ENCODE peak calls at places on chromosomes 4 and X, in seven cellular contexts. T is thoracic aorta, J is GM23248, M is right cardiac atrium, Y is psoas muscle, Z is aorta, V is hepatocyte. I is an unnamed sample.

GRCh38 chr4:142318280-142318679 is 527.8 kb downstream of the INPP4B start:
- DNase-seq in V (no peak), T (no peak), Y (no peak), Z (no peak), M (no peak), J (no peak), I (no peak)

GRCh38 chr4:165986956-165987698 is 114.1 kb downstream of the TLL1 start:
- DNase-seq in Y (no peak), V (no peak), M (no peak), Z (no peak), J (no peak), T (no peak), I (no peak)

GRCh38 chrX:66676990-66677389 is 38.1 kb upstream of the EDA2R start:
- DNase-seq in Y (no peak), Z (no peak), M (no peak), T (no peak), J (peak), V (no peak), I (no peak)

GRCh38 chr4:111792592-111792991 is 352.7 kb upstream of the FAM241A start:
- DNase-seq in V (peak), Y (no peak), J (no peak), T (no peak), M (no peak), Z (no peak), I (no peak)

GRCh38 chr4:3372264-3372932 is 69.4 kb upstream of the HGFAC start:
- DNase-seq in T (no peak), Y (no peak), J (no peak), M (peak), V (peak), Z (no peak), I (no peak)

GRCh38 chr4:2472187-2472586 is 3.3 kb downstream of the RNF4 start:
- DNase-seq in Y (no peak), J (peak), M (no peak), V (no peak), T (no peak), Z (no peak), I (no peak)

GRCh38 chr4:2915789-2916188 is 47.4 kb downstream of the NOP14 start:
- DNase-seq in J (no peak), Z (no peak), T (no peak), V (no peak), Y (no peak), M (no peak), I (peak)

GRCh38 chr4:77065382-77065781 is 10.4 kb downstream of the CCNI start:
- DNase-seq in J (peak), M (no peak), T (no peak), V (no peak), Z (no peak), Y (no peak), I (no peak)

GRCh38 chr4:28675582-28675981 is 1814.9 kb downstream of the STIM2 start:
- DNase-seq in Z (no peak), V (no peak), T (no peak), M (no peak), Y (no peak), J (peak), I (no peak)

GRCh38 chr4:18578307-18578706 is 556.8 kb upstream of the LCORL start:
- DNase-seq in Z (no peak), M (no peak), V (no peak), Y (no peak), J (no peak), T (no peak), I (no peak)

DNA sequence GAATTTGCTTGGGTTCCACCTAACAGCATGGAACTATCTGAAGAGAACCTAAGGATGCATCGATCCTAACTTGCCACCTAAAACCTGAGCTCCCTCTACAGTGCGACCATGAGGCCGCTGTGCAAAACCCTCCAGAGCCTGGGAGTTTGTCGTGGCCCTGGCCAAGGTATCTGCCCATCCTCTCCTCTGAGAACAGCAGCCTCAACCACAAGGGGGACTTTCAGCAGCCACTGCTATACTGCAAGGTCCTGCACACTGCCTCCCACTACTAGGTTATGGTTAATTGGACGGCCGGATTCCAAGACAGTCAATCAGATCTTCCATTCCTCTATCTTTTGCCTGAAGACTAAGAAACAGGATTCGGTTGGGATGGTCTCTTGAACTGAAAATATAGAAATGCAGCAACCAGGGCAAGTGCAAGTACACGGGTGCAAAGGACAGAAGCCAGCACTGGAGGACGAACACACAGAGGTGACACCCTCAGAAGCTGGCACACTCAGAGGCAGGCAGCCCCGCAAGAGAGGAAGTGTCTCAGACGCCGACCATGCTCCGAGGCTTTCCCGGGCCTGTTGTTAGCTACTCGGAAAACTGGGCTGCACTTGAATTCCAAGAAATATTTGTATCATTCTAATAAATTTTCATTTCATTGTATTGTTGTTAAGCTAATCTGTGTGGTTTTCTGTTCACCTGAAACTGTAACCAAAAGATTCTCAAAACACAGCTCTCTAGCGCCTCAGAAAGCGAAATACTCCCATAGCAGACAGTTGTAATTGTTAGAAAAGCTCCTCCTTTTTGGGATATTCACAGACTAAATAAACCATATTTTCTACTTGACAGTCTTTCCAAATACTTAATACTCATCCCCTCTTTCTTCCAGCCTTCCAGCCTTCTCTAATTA is 63.3 kb downstream of the AFAP1 start:
- DNase-seq in Z (peak), T (no peak), Y (no peak), J (peak), V (no peak), M (peak), I (no peak)
- H3K27ac ChIP-seq in Z (no peak), T (peak), Y (no peak), J (peak), V (no peak), M (peak), I (no peak)

GRCh38 chrX:131791608-131792355 is 231.3 kb upstream of the STK26 start:
- DNase-seq in M (no peak), J (no peak), Y (no peak), T (no peak), V (no peak), Z (no peak), I (no peak)
- H3K27ac ChIP-seq in M (no peak), J (no peak), Y (peak), T (no peak), V (no peak), Z (no peak), I (no peak)

GRCh38 chr4:81164623-81165416 is 50.2 kb downstream of the PRKG2 start:
- DNase-seq in T (no peak), V (peak), Y (no peak), Z (no peak), J (peak), M (no peak), I (no peak)

GRCh38 chr4:81165853-81166430 is 49.1 kb downstream of the PRKG2 start:
- DNase-seq in V (no peak), M (no peak), Y (peak), T (no peak), Z (no peak), J (peak), I (peak)

GRCh38 chr4:81166431-81166830 is 48.6 kb downstream of the PRKG2 start:
- DNase-seq in T (no peak), Y (no peak), J (peak), Z (no peak), V (no peak), M (no peak), I (no peak)

GRCh38 chr4:81162752-81163458 is 52.1 kb downstream of the PRKG2 start:
- DNase-seq in M (no peak), V (no peak), Z (no peak), T (no peak), Y (no peak), J (no peak), I (no peak)

GRCh38 chr4:81164126-81164525 is 50.9 kb downstream of the PRKG2 start:
- DNase-seq in Y (no peak), V (peak), Z (no peak), M (no peak), T (no peak), J (no peak), I (no peak)
- H3K27ac ChIP-seq in Y (no peak), V (peak), Z (no peak), M (no peak), T (no peak), J (peak), I (no peak)

DNA sequence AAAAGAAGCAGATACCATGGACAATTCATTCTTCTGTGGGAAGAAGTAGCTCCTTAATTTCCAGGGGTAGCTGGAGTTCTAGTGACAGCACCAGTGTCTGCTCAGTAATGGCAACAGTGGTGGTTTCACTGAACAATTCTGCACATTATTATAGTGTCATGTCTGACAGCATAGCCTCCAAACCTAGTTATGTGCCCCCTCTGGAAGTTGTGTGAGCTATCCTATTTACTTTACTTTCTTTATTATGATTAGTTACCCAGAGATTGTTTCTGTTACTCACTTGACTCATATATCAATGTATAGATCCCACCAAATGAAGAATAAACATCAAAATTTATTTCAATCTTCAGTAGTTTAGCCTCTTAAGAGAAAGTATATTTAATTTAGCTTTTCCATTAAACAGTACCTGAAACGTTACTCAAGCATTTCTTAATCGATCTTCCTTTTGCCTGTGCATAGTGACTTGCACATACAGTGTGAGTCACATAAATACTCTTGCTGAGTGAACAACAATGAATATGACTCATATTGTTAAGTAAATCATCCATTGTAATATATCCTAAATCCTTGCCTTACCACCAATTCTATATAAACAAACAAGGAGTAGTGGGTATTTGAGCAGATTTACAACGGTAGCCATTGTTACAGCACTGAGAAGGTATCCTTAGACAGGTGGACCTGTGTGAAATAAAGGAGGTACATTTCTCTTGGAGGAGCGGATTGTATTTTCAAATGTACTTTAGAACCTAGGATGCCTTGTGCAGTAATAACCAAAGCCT is 534.7 kb downstream of the ANKRD50 start:
- DNase-seq in M (no peak), T (no peak), Z (no peak), V (no peak), J (peak), Y (no peak), I (no peak)
- H3K27ac ChIP-seq in M (no peak), T (peak), Z (no peak), V (no peak), J (peak), Y (no peak), I (peak)

GRCh38 chr4:23945521-23946017 is 55.7 kb upstream of the PPARGC1A start:
- DNase-seq in J (peak), T (no peak), M (no peak), Y (peak), V (peak), Z (peak), I (peak)
- H3K27ac ChIP-seq in J (peak), T (no peak), M (no peak), Y (peak), V (peak), Z (no peak), I (peak)

I was measured in suprapubic skin.